ENCODE peak calls at places on chromosomes 5 and 9, in seven cellular contexts. W is CD8-positive, alpha-beta T cell; H is HCT116; D is uterus; Z is stomach; Q is kidney epithelial cell; Y is cardiac fibroblast. F is an unnamed sample.

GRCh38 chr5:139877129-139877597 is 81.6 kb downstream of the PSD2 start:
- DNase-seq in W (no peak), H (peak), D (no peak), Z (no peak), Q (no peak), Y (no peak), F (no peak)

GRCh38 chr5:150057052-150057451 is 29.3 kb downstream of the CSF1R start:
- DNase-seq in W (no peak), H (no peak), D (no peak), Z (no peak), Q (no peak), Y (no peak), F (no peak)

GRCh38 chr9:95131023-95131943 is 186.2 kb downstream of the FANCC start:
- DNase-seq in W (peak), H (peak), D (peak), Z (peak), Q (no peak), Y (peak), F (peak)

GRCh38 chr9:18626046-18626698 is 152.2 kb downstream of the ADAMTSL1 start:
- DNase-seq in W (no peak), H (no peak), D (no peak), Z (no peak), Q (no peak), Y (no peak), F (no peak)

GRCh38 chr9:123421211-123421585 is 65.2 kb downstream of the CRB2 start:
- DNase-seq in W (no peak), H (no peak), D (no peak), Z (no peak), Q (no peak), Y (no peak), F (no peak)

GRCh38 chr9:77710965-77711657 is 63.0 kb upstream of the GNA14 start:
- DNase-seq in W (no peak), H (no peak), D (no peak), Z (no peak), Q (no peak), Y (no peak), F (no peak)

GRCh38 chr5:88674262-88675158 is 208.5 kb downstream of the MEF2C start:
- DNase-seq in W (no peak), H (no peak), D (no peak), Z (no peak), Q (no peak), Y (no peak), F (no peak)

GRCh38 chr9:87564111-87564510 is 66.4 kb downstream of the DAPK1 start:
- DNase-seq in W (no peak), H (no peak), D (no peak), Z (no peak), Q (no peak), Y (no peak), F (no peak)

GRCh38 chr9:37511006-37511714 is 25.4 kb downstream of the POLR1E start:
- DNase-seq in W (no peak), H (peak), D (no peak), Z (no peak), Q (no peak), Y (no peak), F (no peak)

GRCh38 chr5:142677212-142677611 is 8.7 kb downstream of the FGF1 start:
- DNase-seq in W (no peak), H (no peak), D (no peak), Z (no peak), Q (no peak), Y (no peak), F (no peak)

GRCh38 chr5:157198277-157199058 is 17.8 kb downstream of the ITK start:
- DNase-seq in W (peak), H (no peak), D (no peak), Z (peak), Q (no peak), Y (no peak), F (no peak)

GRCh38 chr9:138115506-138115905 is 237.9 kb downstream of the CACNA1B start:
- DNase-seq in W (no peak), H (no peak), D (no peak), Z (peak), Q (no peak), Y (no peak), F (no peak)

GRCh38 chr9:37978983-37979382 is 75.1 kb upstream of the SLC25A51 start:
- DNase-seq in W (no peak), H (no peak), D (no peak), Z (no peak), Q (no peak), Y (no peak), F (no peak)

GRCh38 chr5:56587381-56588124 is 227.8 kb upstream of the MAP3K1 start:
- DNase-seq in W (no peak), H (no peak), D (no peak), Z (no peak), Q (no peak), Y (no peak), F (no peak)

GRCh38 chr9:121013911-121014310 is 36.2 kb downstream of the C5 start:
- DNase-seq in W (no peak), H (no peak), D (no peak), Z (no peak), Q (no peak), Y (no peak), F (no peak)

GRCh38 chr5:141330299-141331080 is at the start of gene PCDHGA1:
- DNase-seq in W (no peak), H (no peak), D (no peak), Z (no peak), Q (no peak), Y (peak), F (no peak)

GRCh38 chr5:68225188-68225910 is 9.8 kb downstream of the PIK3R1 start:
- DNase-seq in W (no peak), H (no peak), D (peak), Z (peak), Q (peak), Y (peak), F (peak)

GRCh38 chr9:126952180-126952960 is 37.8 kb downstream of the RALGPS1 start:
- DNase-seq in W (no peak), H (no peak), D (peak), Z (no peak), Q (no peak), Y (peak), F (no peak)

GRCh38 chr5:143119301-143119769 is 284.2 kb downstream of the NR3C1 start:
- DNase-seq in W (no peak), H (no peak), D (no peak), Z (no peak), Q (no peak), Y (no peak), F (no peak)

GRCh38 chr9:131546336-131547084 is 1.2 kb downstream of the PRRT1B start:
- DNase-seq in W (no peak), H (no peak), D (no peak), Z (peak), Q (no peak), Y (no peak), F (no peak)

GRCh38 chr5:74903165-74903787 is 37.1 kb upstream of the FAM169A start:
- DNase-seq in W (no peak), H (peak), D (no peak), Z (peak), Q (no peak), Y (no peak), F (no peak)

GRCh38 chr5:107469485-107469884 is 201.3 kb downstream of the EFNA5 start:
- DNase-seq in W (no peak), H (peak), D (no peak), Z (no peak), Q (peak), Y (peak), F (peak)

GRCh38 chr5:127400524-127400923 is 109.9 kb downstream of the MEGF10 start:
- DNase-seq in W (no peak), H (no peak), D (no peak), Z (no peak), Q (no peak), Y (no peak), F (no peak)

GRCh38 chr5:68950111-68950510 is 143.7 kb upstream of the SLC30A5 start:
- DNase-seq in W (no peak), H (no peak), D (no peak), Z (no peak), Q (no peak), Y (no peak), F (no peak)

GRCh38 chr5:112245616-112246015 is 173.5 kb downstream of the EPB41L4A start:
- DNase-seq in W (no peak), H (no peak), D (no peak), Z (no peak), Q (no peak), Y (no peak), F (no peak)

GRCh38 chr5:156383510-156383909 is 56.5 kb downstream of the SGCD start:
- DNase-seq in W (no peak), H (no peak), D (no peak), Z (no peak), Q (no peak), Y (peak), F (peak)

GRCh38 chr5:74665246-74665645 is 19.8 kb upstream of the HEXB start:
- DNase-seq in W (no peak), H (no peak), D (no peak), Z (no peak), Q (no peak), Y (peak), F (no peak)

GRCh38 chr9:136303066-136303824 is 649 bp downstream of the CCDC187 start:
- DNase-seq in W (no peak), H (no peak), D (no peak), Z (no peak), Q (no peak), Y (no peak), F (no peak)

GRCh38 chr5:177134653-177135225 is 1.2 kb downstream of the NSD1 start:
- DNase-seq in W (no peak), H (no peak), D (no peak), Z (no peak), Q (no peak), Y (no peak), F (no peak)

GRCh38 chr5:131968396-131968954 is 23.0 kb upstream of the MEIKIN start:
- DNase-seq in W (no peak), H (no peak), D (no peak), Z (no peak), Q (no peak), Y (no peak), F (peak)

GRCh38 chr5:124922255-124922975 is 176.0 kb upstream of the ZNF608 start:
- DNase-seq in W (no peak), H (no peak), D (no peak), Z (no peak), Q (no peak), Y (no peak), F (no peak)

GRCh38 chr9:4238522-4238921 is 61.3 kb downstream of the GLIS3 start:
- DNase-seq in W (no peak), H (peak), D (no peak), Z (no peak), Q (peak), Y (peak), F (no peak)

GRCh38 chr9:129177443-129177790 is 644 bp downstream of the IER5L start:
- DNase-seq in W (no peak), H (no peak), D (no peak), Z (no peak), Q (no peak), Y (no peak), F (no peak)

GRCh38 chr9:134918646-134919045 is 934 bp upstream of the FCN1 start:
- DNase-seq in W (no peak), H (no peak), D (no peak), Z (peak), Q (no peak), Y (no peak), F (no peak)

GRCh38 chr5:40441733-40442132 is 238.0 kb upstream of the PTGER4 start:
- DNase-seq in W (no peak), H (no peak), D (no peak), Z (no peak), Q (no peak), Y (no peak), F (no peak)

GRCh38 chr5:166073921-166074838 is 2217.3 kb upstream of the WWC1 start:
- DNase-seq in W (no peak), H (no peak), D (no peak), Z (no peak), Q (no peak), Y (no peak), F (no peak)

GRCh38 chr5:142806769-142807377 is 36.7 kb downstream of the ARHGAP26 start:
- DNase-seq in W (no peak), H (no peak), D (no peak), Z (no peak), Q (no peak), Y (peak), F (no peak)

GRCh38 chr5:20469792-20470191 is 481.8 kb upstream of the CDH18 start:
- DNase-seq in W (no peak), H (no peak), D (no peak), Z (no peak), Q (no peak), Y (no peak), F (no peak)

GRCh38 chr5:5523066-5523505 is 100.6 kb downstream of the ICE1 start:
- DNase-seq in W (no peak), H (peak), D (no peak), Z (no peak), Q (no peak), Y (no peak), F (no peak)

DNA sequence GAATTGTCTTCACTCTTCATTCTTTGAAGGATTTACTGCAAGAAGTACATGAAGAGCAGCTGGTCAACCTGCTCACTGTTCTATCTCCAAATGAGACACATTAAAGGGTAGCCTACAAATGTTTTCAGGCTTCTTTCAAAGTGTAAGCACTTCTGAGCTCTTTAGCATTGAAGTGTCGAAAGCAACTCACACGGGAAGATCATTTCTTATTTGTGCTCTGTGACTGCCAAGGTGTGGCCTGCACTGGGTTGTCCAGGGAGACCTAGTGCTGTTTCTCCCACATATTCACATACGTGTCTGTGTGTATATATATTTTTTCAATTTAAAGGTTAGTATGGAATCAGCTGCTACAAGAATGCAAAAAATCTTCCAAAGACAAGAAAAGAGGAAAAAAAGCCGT is 37.6 kb downstream of the FXN start:
- DNase-seq in W (no peak), H (no peak), D (no peak), Z (no peak), Q (no peak), Y (no peak), F (no peak)
- TF ChIP-seq CTCF in W (no peak), H (no peak), D (no peak), Z (no peak), Q (no peak), Y (no peak), F (no peak)

DNA sequence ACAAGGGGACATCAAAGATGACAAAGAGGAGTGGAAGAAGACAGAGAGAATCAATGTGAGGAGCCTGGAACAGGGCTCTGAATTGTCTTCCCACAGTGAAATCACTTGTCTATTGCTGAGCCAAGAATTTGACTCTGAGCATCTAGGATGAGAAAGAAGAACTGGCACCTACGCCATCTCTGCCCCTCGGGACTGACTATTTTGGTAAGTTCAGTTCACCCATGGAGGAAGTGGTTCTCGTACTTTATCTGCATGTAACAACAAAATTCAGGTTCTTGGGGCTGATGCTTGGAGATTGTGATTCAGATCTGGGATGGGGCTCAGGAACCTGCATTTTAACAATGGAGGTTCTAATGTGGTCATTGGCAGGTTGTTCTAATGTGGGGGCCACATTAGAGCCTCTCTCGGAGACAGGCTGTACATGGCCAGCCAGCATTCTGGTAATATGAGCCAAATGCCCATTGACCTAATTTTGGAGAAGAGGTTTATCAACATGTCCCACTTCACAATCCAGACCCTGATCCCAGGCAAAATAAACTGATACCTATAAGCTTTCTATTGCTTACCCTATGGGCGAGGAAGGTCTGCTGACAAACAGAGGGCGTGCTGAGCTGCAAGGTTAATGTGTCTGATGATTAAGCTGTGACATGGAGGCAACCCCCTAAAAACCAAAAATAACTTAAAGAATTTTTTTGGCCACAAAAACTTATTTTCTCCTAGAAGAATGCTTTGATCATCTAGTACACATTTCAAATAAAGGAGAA is 2.7 kb upstream of the IL12B start:
- DNase-seq in W (no peak), H (no peak), D (no peak), Z (no peak), Q (no peak), Y (no peak), F (no peak)
- H3K4me3 ChIP-seq in W (no peak), H (no peak), D (no peak), Z (no peak), Q (no peak), Y (no peak), F (no peak)

GRCh38 chr9:130451509-130452388 is 7.0 kb downstream of the ASS1 start:
- DNase-seq in W (no peak), H (no peak), D (peak), Z (peak), Q (peak), Y (peak), F (peak)
- TF ChIP-seq CTCF in W (no peak), H (peak), D (no peak), Z (peak), Q (peak), Y (peak), F (peak)

DNA sequence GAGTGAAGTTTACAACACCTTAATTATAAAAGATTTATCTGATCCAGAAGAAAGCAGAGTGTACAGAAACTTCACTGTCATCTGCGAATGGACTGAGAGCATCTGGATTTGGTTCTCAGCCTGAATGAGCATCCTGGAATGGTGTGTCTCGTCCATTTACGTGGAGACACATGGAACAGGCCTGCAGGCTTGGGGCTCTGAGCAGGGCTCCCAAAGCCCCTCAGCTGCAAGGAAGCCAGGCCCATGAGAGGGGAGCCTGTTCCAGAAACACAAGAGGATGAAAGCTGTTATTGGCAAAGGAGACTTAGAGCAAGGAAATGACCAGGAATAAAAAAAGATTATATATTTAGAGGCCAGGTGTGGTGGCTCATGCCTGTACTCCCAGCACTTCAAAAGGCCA is 22.1 kb upstream of the TERT start:
- DNase-seq in W (no peak), H (no peak), D (no peak), Z (no peak), Q (no peak), Y (no peak), F (no peak)
- H3K4me3 ChIP-seq in W (no peak), H (no peak), D (no peak), Z (no peak), Q (no peak), Y (no peak), F (no peak)

F was measured in astrocyte of the cerebellum.